ENCODE peak calls at places on chromosomes 4 and X, in ten cellular contexts. One of them, this sample, is unnamed.

GRCh38 chrX:10172867-10173266 is 16.1 kb downstream of the CLCN4 start:
- DNase-seq in dorsolateral prefrontal cortex: no peak
- DNase-seq in Right ventricle myocardium inferior: no peak
- DNase-seq in aorta: no peak
- DNase-seq in T-helper 1 cell: no peak
- DNase-seq in astrocyte of the hippocampus: no peak
- DNase-seq in activated T-helper 1 cell treated with anti-CD3 and anti-CD28 coated beads, Interleukin-2, amount 50 U/mL, for 16 hours: no peak
- DNase-seq in activated T-cell treated with anti-CD3 and anti-CD28 coated beads, Interleukin-2, amount 50 U/mL, for 72 hours: no peak
- DNase-seq in GM12865: no peak
- DNase-seq in CD4-positive, alpha-beta T cell: no peak
- DNase-seq in this sample: no peak

GRCh38 chr4:147479817-147480216 is 1.1 kb upstream of the EDNRA start:
- DNase-seq in CD4-positive, alpha-beta T cell: no peak
- DNase-seq in T-helper 1 cell: no peak
- DNase-seq in Right ventricle myocardium inferior: no peak
- DNase-seq in GM12865: peak; percentile 53
- DNase-seq in activated T-helper 1 cell treated with anti-CD3 and anti-CD28 coated beads, Interleukin-2, amount 50 U/mL, for 16 hours: no peak
- DNase-seq in aorta: peak; percentile 84
- DNase-seq in activated T-cell treated with anti-CD3 and anti-CD28 coated beads, Interleukin-2, amount 50 U/mL, for 72 hours: no peak
- DNase-seq in astrocyte of the hippocampus: peak; percentile 76
- DNase-seq in dorsolateral prefrontal cortex: no peak
- DNase-seq in this sample: peak; percentile 32

GRCh38 chr4:61853041-61853440 is 652.9 kb downstream of the ADGRL3 start:
- DNase-seq in GM12865: no peak
- DNase-seq in astrocyte of the hippocampus: no peak
- DNase-seq in activated T-helper 1 cell treated with anti-CD3 and anti-CD28 coated beads, Interleukin-2, amount 50 U/mL, for 16 hours: no peak
- DNase-seq in Right ventricle myocardium inferior: no peak
- DNase-seq in T-helper 1 cell: no peak
- DNase-seq in dorsolateral prefrontal cortex: no peak
- DNase-seq in activated T-cell treated with anti-CD3 and anti-CD28 coated beads, Interleukin-2, amount 50 U/mL, for 72 hours: no peak
- DNase-seq in CD4-positive, alpha-beta T cell: no peak
- DNase-seq in aorta: no peak
- DNase-seq in this sample: no peak

GRCh38 chr4:137674066-137674465 is 141.8 kb upstream of the PCDH18 start:
- DNase-seq in CD4-positive, alpha-beta T cell: no peak
- DNase-seq in GM12865: no peak
- DNase-seq in activated T-helper 1 cell treated with anti-CD3 and anti-CD28 coated beads, Interleukin-2, amount 50 U/mL, for 16 hours: no peak
- DNase-seq in Right ventricle myocardium inferior: no peak
- DNase-seq in dorsolateral prefrontal cortex: no peak
- DNase-seq in activated T-cell treated with anti-CD3 and anti-CD28 coated beads, Interleukin-2, amount 50 U/mL, for 72 hours: no peak
- DNase-seq in aorta: no peak
- DNase-seq in astrocyte of the hippocampus: no peak
- DNase-seq in T-helper 1 cell: no peak
- DNase-seq in this sample: no peak

GRCh38 chr4:1693131-1693896 is 9.2 kb upstream of the FAM53A start:
- DNase-seq in astrocyte of the hippocampus: peak; percentile 85
- DNase-seq in dorsolateral prefrontal cortex: no peak
- DNase-seq in activated T-helper 1 cell treated with anti-CD3 and anti-CD28 coated beads, Interleukin-2, amount 50 U/mL, for 16 hours: peak; percentile 59
- DNase-seq in activated T-cell treated with anti-CD3 and anti-CD28 coated beads, Interleukin-2, amount 50 U/mL, for 72 hours: peak; percentile 79
- DNase-seq in GM12865: peak; percentile 89
- DNase-seq in T-helper 1 cell: peak; percentile 57
- DNase-seq in Right ventricle myocardium inferior: peak; percentile 80
- DNase-seq in CD4-positive, alpha-beta T cell: peak; percentile 72
- DNase-seq in aorta: peak; percentile 89
- DNase-seq in this sample: peak; percentile 89

GRCh38 chrX:11589573-11590110 is 76.1 kb downstream of the ARHGAP6 start:
- DNase-seq in CD4-positive, alpha-beta T cell: no peak
- DNase-seq in dorsolateral prefrontal cortex: no peak
- DNase-seq in activated T-cell treated with anti-CD3 and anti-CD28 coated beads, Interleukin-2, amount 50 U/mL, for 72 hours: no peak
- DNase-seq in Right ventricle myocardium inferior: no peak
- DNase-seq in astrocyte of the hippocampus: no peak
- DNase-seq in activated T-helper 1 cell treated with anti-CD3 and anti-CD28 coated beads, Interleukin-2, amount 50 U/mL, for 16 hours: no peak
- DNase-seq in aorta: no peak
- DNase-seq in T-helper 1 cell: no peak
- DNase-seq in GM12865: peak; percentile 74
- DNase-seq in this sample: no peak

GRCh38 chr4:166980419-166980818 is 253.9 kb downstream of the SPOCK3 start:
- DNase-seq in activated T-helper 1 cell treated with anti-CD3 and anti-CD28 coated beads, Interleukin-2, amount 50 U/mL, for 16 hours: no peak
- DNase-seq in GM12865: no peak
- DNase-seq in astrocyte of the hippocampus: no peak
- DNase-seq in T-helper 1 cell: no peak
- DNase-seq in dorsolateral prefrontal cortex: no peak
- DNase-seq in Right ventricle myocardium inferior: no peak
- DNase-seq in activated T-cell treated with anti-CD3 and anti-CD28 coated beads, Interleukin-2, amount 50 U/mL, for 72 hours: no peak
- DNase-seq in aorta: peak; percentile 52
- DNase-seq in CD4-positive, alpha-beta T cell: no peak
- DNase-seq in this sample: no peak

GRCh38 chrX:133749370-133749769 is 236.0 kb downstream of the GPC3 start:
- DNase-seq in T-helper 1 cell: no peak
- DNase-seq in activated T-cell treated with anti-CD3 and anti-CD28 coated beads, Interleukin-2, amount 50 U/mL, for 72 hours: no peak
- DNase-seq in aorta: no peak
- DNase-seq in Right ventricle myocardium inferior: no peak
- DNase-seq in GM12865: no peak
- DNase-seq in astrocyte of the hippocampus: no peak
- DNase-seq in CD4-positive, alpha-beta T cell: no peak
- DNase-seq in dorsolateral prefrontal cortex: no peak
- DNase-seq in activated T-helper 1 cell treated with anti-CD3 and anti-CD28 coated beads, Interleukin-2, amount 50 U/mL, for 16 hours: no peak
- DNase-seq in this sample: no peak

GRCh38 chrX:118807151-118808017 is 16.2 kb upstream of the ZCCHC12 start:
- DNase-seq in Right ventricle myocardium inferior: no peak
- DNase-seq in T-helper 1 cell: no peak
- DNase-seq in activated T-cell treated with anti-CD3 and anti-CD28 coated beads, Interleukin-2, amount 50 U/mL, for 72 hours: peak; percentile 43
- DNase-seq in GM12865: peak; percentile 60
- DNase-seq in CD4-positive, alpha-beta T cell: peak; percentile 16
- DNase-seq in activated T-helper 1 cell treated with anti-CD3 and anti-CD28 coated beads, Interleukin-2, amount 50 U/mL, for 16 hours: no peak
- DNase-seq in dorsolateral prefrontal cortex: peak; percentile 30
- DNase-seq in aorta: no peak
- DNase-seq in astrocyte of the hippocampus: peak; percentile 64
- DNase-seq in this sample: peak; percentile 74

GRCh38 chr4:14023901-14024300 is 396.4 kb upstream of the BOD1L1 start:
- DNase-seq in GM12865: no peak
- DNase-seq in aorta: no peak
- DNase-seq in activated T-helper 1 cell treated with anti-CD3 and anti-CD28 coated beads, Interleukin-2, amount 50 U/mL, for 16 hours: no peak
- DNase-seq in dorsolateral prefrontal cortex: no peak
- DNase-seq in astrocyte of the hippocampus: no peak
- DNase-seq in CD4-positive, alpha-beta T cell: no peak
- DNase-seq in T-helper 1 cell: no peak
- DNase-seq in activated T-cell treated with anti-CD3 and anti-CD28 coated beads, Interleukin-2, amount 50 U/mL, for 72 hours: no peak
- DNase-seq in Right ventricle myocardium inferior: no peak
- DNase-seq in this sample: no peak

GRCh38 chr4:53928825-53929224 is 135.6 kb downstream of the CHIC2 start:
- DNase-seq in astrocyte of the hippocampus: no peak
- DNase-seq in aorta: no peak
- DNase-seq in dorsolateral prefrontal cortex: no peak
- DNase-seq in CD4-positive, alpha-beta T cell: no peak
- DNase-seq in activated T-cell treated with anti-CD3 and anti-CD28 coated beads, Interleukin-2, amount 50 U/mL, for 72 hours: no peak
- DNase-seq in T-helper 1 cell: no peak
- DNase-seq in activated T-helper 1 cell treated with anti-CD3 and anti-CD28 coated beads, Interleukin-2, amount 50 U/mL, for 16 hours: no peak
- DNase-seq in Right ventricle myocardium inferior: no peak
- DNase-seq in GM12865: no peak
- DNase-seq in this sample: peak; percentile 62

GRCh38 chrX:51894697-51895336 is 1.4 kb downstream of the MAGED1 start:
- DNase-seq in activated T-helper 1 cell treated with anti-CD3 and anti-CD28 coated beads, Interleukin-2, amount 50 U/mL, for 16 hours: no peak
- DNase-seq in astrocyte of the hippocampus: peak; percentile 46
- DNase-seq in activated T-cell treated with anti-CD3 and anti-CD28 coated beads, Interleukin-2, amount 50 U/mL, for 72 hours: peak; percentile 2
- DNase-seq in CD4-positive, alpha-beta T cell: no peak
- DNase-seq in aorta: peak; percentile 74
- DNase-seq in Right ventricle myocardium inferior: no peak
- DNase-seq in T-helper 1 cell: no peak
- DNase-seq in dorsolateral prefrontal cortex: no peak
- DNase-seq in GM12865: peak; percentile 19
- DNase-seq in this sample: no peak

GRCh38 chrX:15301924-15302323 is 13.5 kb downstream of the ASB11 start:
- DNase-seq in GM12865: peak; percentile 18
- DNase-seq in astrocyte of the hippocampus: peak; percentile 2
- DNase-seq in activated T-helper 1 cell treated with anti-CD3 and anti-CD28 coated beads, Interleukin-2, amount 50 U/mL, for 16 hours: no peak
- DNase-seq in dorsolateral prefrontal cortex: no peak
- DNase-seq in CD4-positive, alpha-beta T cell: no peak
- DNase-seq in aorta: no peak
- DNase-seq in activated T-cell treated with anti-CD3 and anti-CD28 coated beads, Interleukin-2, amount 50 U/mL, for 72 hours: peak; percentile 43
- DNase-seq in Right ventricle myocardium inferior: peak; percentile 70
- DNase-seq in T-helper 1 cell: no peak
- DNase-seq in this sample: peak; percentile 54

This sample was measured in NB4.